ENCODE peak calls at places on chromosome 18, in four cellular contexts. One of them, this sample, is unnamed.

GRCh38 chr18:10194592-10194991 is 259.8 kb upstream of the APCDD1 start:
- DNase-seq in stimulated activated CD4-positive, alpha-beta T cell treated with anti-CD3 and anti-CD28 coated beads, Interleukin-1b, Interleukin-23, amount 100 ng/mL, for 24 hours: no peak
- DNase-seq in B cell: no peak
- DNase-seq in CD4-positive, alpha-beta T cell: no peak
- DNase-seq in this sample: no peak

GRCh38 chr18:36127866-36128845 is 984 bp downstream of the SLC39A6 start:
- DNase-seq in stimulated activated CD4-positive, alpha-beta T cell treated with anti-CD3 and anti-CD28 coated beads, Interleukin-1b, Interleukin-23, amount 100 ng/mL, for 24 hours: no peak
- DNase-seq in B cell: no peak
- DNase-seq in CD4-positive, alpha-beta T cell: no peak
- DNase-seq in this sample: no peak

GRCh38 chr18:74596959-74597661 is 560 bp upstream of the ZNF407 start:
- DNase-seq in stimulated activated CD4-positive, alpha-beta T cell treated with anti-CD3 and anti-CD28 coated beads, Interleukin-1b, Interleukin-23, amount 100 ng/mL, for 24 hours: peak; percentile 57
- DNase-seq in B cell: peak; percentile 67
- DNase-seq in CD4-positive, alpha-beta T cell: peak; percentile 55
- DNase-seq in this sample: peak; percentile 57

GRCh38 chr18:58110398-58110797 is 66.4 kb downstream of the NEDD4L start:
- DNase-seq in stimulated activated CD4-positive, alpha-beta T cell treated with anti-CD3 and anti-CD28 coated beads, Interleukin-1b, Interleukin-23, amount 100 ng/mL, for 24 hours: no peak
- DNase-seq in B cell: no peak
- DNase-seq in CD4-positive, alpha-beta T cell: no peak
- DNase-seq in this sample: no peak

GRCh38 chr18:36724591-36725001 is 104.2 kb downstream of the TPGS2 start:
- DNase-seq in stimulated activated CD4-positive, alpha-beta T cell treated with anti-CD3 and anti-CD28 coated beads, Interleukin-1b, Interleukin-23, amount 100 ng/mL, for 24 hours: no peak
- DNase-seq in B cell: no peak
- DNase-seq in CD4-positive, alpha-beta T cell: no peak
- DNase-seq in this sample: no peak

GRCh38 chr18:46366211-46366610 is 262.0 kb downstream of the HAUS1 start:
- DNase-seq in stimulated activated CD4-positive, alpha-beta T cell treated with anti-CD3 and anti-CD28 coated beads, Interleukin-1b, Interleukin-23, amount 100 ng/mL, for 24 hours: no peak
- DNase-seq in B cell: no peak
- DNase-seq in CD4-positive, alpha-beta T cell: no peak
- DNase-seq in this sample: no peak

GRCh38 chr18:63317556-63317946 is 2.0 kb downstream of the BCL2 start:
- DNase-seq in stimulated activated CD4-positive, alpha-beta T cell treated with anti-CD3 and anti-CD28 coated beads, Interleukin-1b, Interleukin-23, amount 100 ng/mL, for 24 hours: no peak
- DNase-seq in B cell: no peak
- DNase-seq in CD4-positive, alpha-beta T cell: no peak
- DNase-seq in this sample: no peak

GRCh38 chr18:44133483-44133882 is 547.2 kb upstream of the SETBP1 start:
- DNase-seq in stimulated activated CD4-positive, alpha-beta T cell treated with anti-CD3 and anti-CD28 coated beads, Interleukin-1b, Interleukin-23, amount 100 ng/mL, for 24 hours: no peak
- DNase-seq in B cell: no peak
- DNase-seq in CD4-positive, alpha-beta T cell: no peak
- DNase-seq in this sample: no peak

GRCh38 chr18:49491857-49492693 is 5.0 kb upstream of the C18orf32 start:
- DNase-seq in stimulated activated CD4-positive, alpha-beta T cell treated with anti-CD3 and anti-CD28 coated beads, Interleukin-1b, Interleukin-23, amount 100 ng/mL, for 24 hours: peak; percentile 67
- DNase-seq in B cell: peak; percentile 85
- DNase-seq in CD4-positive, alpha-beta T cell: peak; percentile 80
- DNase-seq in this sample: peak; percentile 67

GRCh38 chr18:32040936-32041335 is 22.3 kb downstream of the RNF125 start:
- DNase-seq in stimulated activated CD4-positive, alpha-beta T cell treated with anti-CD3 and anti-CD28 coated beads, Interleukin-1b, Interleukin-23, amount 100 ng/mL, for 24 hours: peak; percentile 19
- DNase-seq in B cell: no peak
- DNase-seq in CD4-positive, alpha-beta T cell: peak; percentile 12
- DNase-seq in this sample: peak; percentile 10

GRCh38 chr18:22471546-22472131 is 53.9 kb upstream of the CTAGE1 start:
- DNase-seq in stimulated activated CD4-positive, alpha-beta T cell treated with anti-CD3 and anti-CD28 coated beads, Interleukin-1b, Interleukin-23, amount 100 ng/mL, for 24 hours: no peak
- DNase-seq in B cell: no peak
- DNase-seq in CD4-positive, alpha-beta T cell: no peak
- DNase-seq in this sample: no peak

GRCh38 chr18:34131008-34131407 is 93.7 kb downstream of the NOL4 start:
- DNase-seq in stimulated activated CD4-positive, alpha-beta T cell treated with anti-CD3 and anti-CD28 coated beads, Interleukin-1b, Interleukin-23, amount 100 ng/mL, for 24 hours: no peak
- DNase-seq in B cell: no peak
- DNase-seq in CD4-positive, alpha-beta T cell: no peak
- DNase-seq in this sample: no peak

GRCh38 chr18:34709631-34710429 is at the start of gene DTNA:
- DNase-seq in stimulated activated CD4-positive, alpha-beta T cell treated with anti-CD3 and anti-CD28 coated beads, Interleukin-1b, Interleukin-23, amount 100 ng/mL, for 24 hours: no peak
- DNase-seq in B cell: no peak
- DNase-seq in CD4-positive, alpha-beta T cell: no peak
- DNase-seq in this sample: no peak

GRCh38 chr18:69947361-69948106 is at the start of gene CD226:
- DNase-seq in stimulated activated CD4-positive, alpha-beta T cell treated with anti-CD3 and anti-CD28 coated beads, Interleukin-1b, Interleukin-23, amount 100 ng/mL, for 24 hours: no peak
- DNase-seq in B cell: no peak
- DNase-seq in CD4-positive, alpha-beta T cell: no peak
- DNase-seq in this sample: no peak

GRCh38 chr18:37636831-37637230 is 71.2 kb upstream of the CELF4 start:
- DNase-seq in stimulated activated CD4-positive, alpha-beta T cell treated with anti-CD3 and anti-CD28 coated beads, Interleukin-1b, Interleukin-23, amount 100 ng/mL, for 24 hours: no peak
- DNase-seq in B cell: no peak
- DNase-seq in CD4-positive, alpha-beta T cell: no peak
- DNase-seq in this sample: no peak

GRCh38 chr18:48649231-48649630 is 110.4 kb downstream of the CTIF start:
- DNase-seq in stimulated activated CD4-positive, alpha-beta T cell treated with anti-CD3 and anti-CD28 coated beads, Interleukin-1b, Interleukin-23, amount 100 ng/mL, for 24 hours: no peak
- DNase-seq in B cell: no peak
- DNase-seq in CD4-positive, alpha-beta T cell: no peak
- DNase-seq in this sample: no peak

GRCh38 chr18:70380915-70381896 is 92.4 kb downstream of the SOCS6 start:
- DNase-seq in stimulated activated CD4-positive, alpha-beta T cell treated with anti-CD3 and anti-CD28 coated beads, Interleukin-1b, Interleukin-23, amount 100 ng/mL, for 24 hours: no peak
- DNase-seq in B cell: no peak
- DNase-seq in CD4-positive, alpha-beta T cell: no peak
- DNase-seq in this sample: no peak

GRCh38 chr18:10035306-10035991 is 121.6 kb downstream of the VAPA start:
- DNase-seq in stimulated activated CD4-positive, alpha-beta T cell treated with anti-CD3 and anti-CD28 coated beads, Interleukin-1b, Interleukin-23, amount 100 ng/mL, for 24 hours: no peak
- DNase-seq in B cell: no peak
- DNase-seq in CD4-positive, alpha-beta T cell: no peak
- DNase-seq in this sample: no peak

GRCh38 chr18:67400502-67401117 is 115.9 kb downstream of the DSEL start:
- DNase-seq in stimulated activated CD4-positive, alpha-beta T cell treated with anti-CD3 and anti-CD28 coated beads, Interleukin-1b, Interleukin-23, amount 100 ng/mL, for 24 hours: no peak
- DNase-seq in B cell: no peak
- DNase-seq in CD4-positive, alpha-beta T cell: no peak
- DNase-seq in this sample: no peak

GRCh38 chr18:28175930-28176673 is 828 bp downstream of the CDH2 start:
- DNase-seq in stimulated activated CD4-positive, alpha-beta T cell treated with anti-CD3 and anti-CD28 coated beads, Interleukin-1b, Interleukin-23, amount 100 ng/mL, for 24 hours: no peak
- DNase-seq in B cell: peak; percentile 23
- DNase-seq in CD4-positive, alpha-beta T cell: no peak
- DNase-seq in this sample: no peak

GRCh38 chr18:75207298-75208054 is 1.5 kb downstream of the PTGR3 start:
- DNase-seq in stimulated activated CD4-positive, alpha-beta T cell treated with anti-CD3 and anti-CD28 coated beads, Interleukin-1b, Interleukin-23, amount 100 ng/mL, for 24 hours: no peak
- DNase-seq in B cell: no peak
- DNase-seq in CD4-positive, alpha-beta T cell: no peak
- DNase-seq in this sample: no peak

GRCh38 chr18:73087291-73087977 is 219.6 kb upstream of the NETO1 start:
- DNase-seq in stimulated activated CD4-positive, alpha-beta T cell treated with anti-CD3 and anti-CD28 coated beads, Interleukin-1b, Interleukin-23, amount 100 ng/mL, for 24 hours: no peak
- DNase-seq in B cell: no peak
- DNase-seq in CD4-positive, alpha-beta T cell: no peak
- DNase-seq in this sample: no peak

This sample was measured in activated T-cell treated with anti-CD3 and anti-CD28 coated beads for 1 hour.